ENCODE peak calls at places on chromosomes 11 and 22, in eight cellular contexts. H is small intestine, O is GM12865, Q is hepatocyte, P is MM.1S, T is BJ, F is HL-60, X is H1. A is an unnamed sample.

GRCh38 chr11:64916040-64916847 is 765 bp downstream of the ATG2A start:
- DNase-seq in H (peak; percentile 47), O (peak; percentile 73), Q (peak; percentile 54), P (peak; percentile 63), T (no peak), F (no peak), X (no peak), A (peak; percentile 19)

GRCh38 chr11:123425367-123425766 is 4.7 kb upstream of the GRAMD1B start:
- DNase-seq in H (no peak), O (no peak), Q (no peak), P (no peak), T (no peak), F (no peak), X (no peak), A (no peak)

GRCh38 chr22:29343313-29343805 is 27.9 kb upstream of the RASL10A start:
- DNase-seq in H (no peak), O (no peak), Q (no peak), P (no peak), T (peak; percentile 43), F (no peak), X (no peak), A (no peak)

GRCh38 chr11:119380816-119381185 is 689 bp downstream of the USP2 start:
- DNase-seq in H (no peak), O (no peak), Q (no peak), P (no peak), T (no peak), F (no peak), X (no peak), A (peak; percentile 37)

GRCh38 chr11:78101073-78101472 is 21.4 kb upstream of the NDUFC2 start:
- DNase-seq in H (no peak), O (no peak), Q (no peak), P (no peak), T (no peak), F (no peak), X (no peak), A (no peak)

GRCh38 chr11:36945384-36945783 is 347.3 kb upstream of the RAG2 start:
- DNase-seq in H (no peak), O (no peak), Q (peak; percentile 19), P (no peak), T (no peak), F (no peak), X (no peak), A (peak; percentile 5)

GRCh38 chr11:22337571-22338464 is at the start of gene SLC17A6:
- DNase-seq in H (peak; percentile 5), O (peak; percentile 37), Q (peak; percentile 80), P (peak; percentile 69), T (no peak), F (no peak), X (no peak), A (peak; percentile 34)

GRCh38 chr22:20080776-20081654 is 974 bp downstream of the DGCR8 start:
- DNase-seq in H (peak; percentile 39), O (peak; percentile 32), Q (peak; percentile 60), P (peak; percentile 19), T (no peak), F (no peak), X (peak; percentile 31), A (no peak)

GRCh38 chr22:37283393-37283937 is 1.2 kb downstream of the CYTH4 start:
- DNase-seq in H (peak; percentile 20), O (no peak), Q (no peak), P (no peak), T (no peak), F (no peak), X (no peak), A (no peak)
- H3K4me3 ChIP-seq in H (peak overlapping the region; percentile 54), O (peak overlapping the region; percentile 70), Q (no peak overlapping the region), P (peak overlapping the region; percentile 74), T (no peak overlapping the region), F (peak overlapping the region; percentile 69), X (no peak overlapping the region), A (no peak overlapping the region)

GRCh38 chr11:128343134-128343514 is 244.2 kb downstream of the ETS1 start:
- DNase-seq in H (no peak), O (no peak), Q (no peak), P (peak; percentile 6), T (no peak), F (no peak), X (no peak), A (no peak)

GRCh38 chr11:128342511-128343133 is 244.7 kb downstream of the ETS1 start:
- DNase-seq in H (peak; percentile 90), O (peak; percentile 81), Q (peak; percentile 64), P (peak; percentile 49), T (peak; percentile 45), F (no peak), X (no peak), A (peak; percentile 65)

GRCh38 chr11:128341280-128341679 is 246.1 kb downstream of the ETS1 start:
- DNase-seq in H (peak; percentile 64), O (no peak), Q (no peak), P (no peak), T (no peak), F (no peak), X (no peak), A (peak; percentile 89)

GRCh38 chr11:128343870-128344269 is 243.5 kb downstream of the ETS1 start:
- DNase-seq in H (no peak), O (peak; percentile 16), Q (no peak), P (no peak), T (no peak), F (no peak), X (no peak), A (no peak)

GRCh38 chr11:128341767-128342318 is 245.5 kb downstream of the ETS1 start:
- DNase-seq in H (no peak), O (no peak), Q (no peak), P (no peak), T (no peak), F (no peak), X (no peak), A (no peak)
- H3K4me3 ChIP-seq in H (no peak overlapping the region), O (no peak overlapping the region), Q (no peak overlapping the region), P (no peak overlapping the region), T (no peak overlapping the region), F (no peak overlapping the region), X (no peak overlapping the region), A (no peak overlapping the region)

GRCh38 chr11:46388619-46389449 is 2.7 kb downstream of the CHRM4 start:
- DNase-seq in H (no peak), O (no peak), Q (no peak), P (no peak), T (no peak), F (no peak), X (no peak), A (no peak)
- H3K4me3 ChIP-seq in H (no peak overlapping the region), O (no peak overlapping the region), Q (no peak overlapping the region), P (peak overlapping the region; percentile 61), T (no peak overlapping the region), F (no peak overlapping the region), X (no peak overlapping the region), A (no peak overlapping the region)

GRCh38 chr22:24436553-24436952 is 9.2 kb downstream of the ADORA2A start:
- DNase-seq in H (no peak), O (no peak), Q (no peak), P (no peak), T (no peak), F (no peak), X (no peak), A (no peak)

GRCh38 chr22:24435861-24436351 is 8.5 kb downstream of the ADORA2A start:
- DNase-seq in H (no peak), O (no peak), Q (no peak), P (no peak), T (no peak), F (no peak), X (no peak), A (no peak)

GRCh38 chr22:24434472-24435322 is 7.3 kb downstream of the ADORA2A start:
- DNase-seq in H (peak; percentile 61), O (peak; percentile 91), Q (no peak), P (peak; percentile 90), T (no peak), F (peak; percentile 72), X (no peak), A (peak; percentile 97)

GRCh38 chr22:24433868-24434471 is 6.6 kb downstream of the ADORA2A start:
- DNase-seq in H (no peak), O (peak; percentile 93), Q (no peak), P (peak; percentile 83), T (no peak), F (peak; percentile 56), X (no peak), A (no peak)

GRCh38 chr22:24435323-24435645 is 7.9 kb downstream of the ADORA2A start:
- DNase-seq in H (no peak), O (no peak), Q (no peak), P (no peak), T (no peak), F (no peak), X (no peak), A (no peak)
- H3K4me3 ChIP-seq in H (no peak overlapping the region), O (peak overlapping the region; percentile 40), Q (no peak overlapping the region), P (peak overlapping the region; percentile 8), T (no peak overlapping the region), F (no peak overlapping the region), X (no peak overlapping the region), A (no peak overlapping the region)